ENCODE peak calls at places on chromosomes 6 and 20, in four cellular contexts. I, G, H and J are unnamed samples.

GRCh38 chr6:158213925-158214674 is 46.0 kb downstream of the GTF2H5 start:
- DNase-seq in H (peak), I (peak), G (peak), J (peak)

GRCh38 chr6:43496370-43497128 is 13.6 kb downstream of the LRRC73 start:
- DNase-seq in H (no peak), G (peak), I (peak), J (no peak)

GRCh38 chr20:49482621-49483017 is at the start of gene KCNB1:
- DNase-seq in H (no peak), I (peak), G (peak), J (no peak)

GRCh38 chr6:31744422-31744821 is 4.6 kb downstream of the MSH5 start:
- DNase-seq in H (no peak), I (no peak), G (no peak), J (no peak)

GRCh38 chr20:17843246-17844132 is 125.1 kb downstream of the SNX5 start:
- DNase-seq in I (peak), H (no peak), G (no peak), J (no peak)

GRCh38 chr6:39420300-39421265 is 98.1 kb upstream of the KCNK16 start:
- DNase-seq in I (peak), H (no peak), G (no peak), J (no peak)

GRCh38 chr6:2038096-2038495 is 207.3 kb downstream of the GMDS start:
- DNase-seq in I (peak), H (no peak), G (no peak), J (no peak)

GRCh38 chr6:148348778-148349177 is 6.1 kb downstream of the SASH1 start:
- DNase-seq in H (no peak), G (no peak), I (no peak), J (no peak)

GRCh38 chr6:137496909-137497721 is 2.9 kb upstream of the OLIG3 start:
- DNase-seq in H (no peak), I (no peak), G (no peak), J (no peak)

GRCh38 chr6:5190467-5190866 is 70.3 kb downstream of the LYRM4 start:
- DNase-seq in G (peak), H (no peak), I (peak), J (no peak)

GRCh38 chr6:16334671-16335070 is 96.3 kb downstream of the GMPR start:
- DNase-seq in H (no peak), I (peak), G (peak), J (no peak)

GRCh38 chr6:82786251-82786650 is 279.4 kb downstream of the UBE3D start:
- DNase-seq in G (no peak), H (peak), I (no peak), J (no peak)

GRCh38 chr20:31716818-31717477 is 5.7 kb downstream of the BCL2L1 start:
- DNase-seq in G (no peak), H (no peak), I (no peak), J (no peak)

GRCh38 chr20:1622450-1622849 is 2.6 kb upstream of the SIRPB1 start:
- DNase-seq in I (no peak), G (peak), H (no peak), J (no peak)

GRCh38 chr6:23874985-23875384 is 251.0 kb upstream of the NRSN1 start:
- DNase-seq in H (no peak), I (no peak), G (no peak), J (no peak)

GRCh38 chr6:134630468-134631180 is 312.7 kb upstream of the SGK1 start:
- DNase-seq in I (no peak), G (peak), H (no peak), J (no peak)

GRCh38 chr20:57698191-57698866 is 11.5 kb downstream of the PMEPA1 start:
- DNase-seq in H (no peak), G (peak), I (peak), J (no peak)

GRCh38 chr6:163261361-163261760 is 153.2 kb upstream of the QKI start:
- DNase-seq in G (no peak), H (no peak), I (no peak), J (no peak)

GRCh38 chr6:151680846-151681425 is 126.5 kb upstream of the ESR1 start:
- DNase-seq in H (no peak), G (no peak), I (no peak), J (no peak)

GRCh38 chr6:145490068-145490467 is 245.3 kb downstream of the EPM2A start:
- DNase-seq in G (no peak), H (no peak), I (no peak), J (no peak)

GRCh38 chr6:170043150-170043819 is 247.6 kb downstream of the DLL1 start:
- DNase-seq in I (no peak), G (no peak), H (no peak), J (no peak)

GRCh38 chr20:48155231-48155630 is 369.9 kb upstream of the SULF2 start:
- DNase-seq in G (no peak), I (no peak), H (peak), J (no peak)

GRCh38 chr6:57432162-57432561 is 114.7 kb downstream of the PRIM2 start:
- DNase-seq in H (no peak), G (no peak), I (peak), J (no peak)

GRCh38 chr6:74891358-74891811 is 314.5 kb downstream of the COL12A1 start:
- DNase-seq in G (no peak), H (no peak), I (no peak), J (no peak)

GRCh38 chr6:159807150-159807859 is 7.2 kb downstream of the PNLDC1 start:
- DNase-seq in I (peak), H (no peak), G (peak), J (no peak)

GRCh38 chr20:18813483-18813882 is at the start of gene SCP2D1:
- DNase-seq in H (no peak), I (no peak), G (no peak), J (no peak)

GRCh38 chr6:37507690-37508421 is 8.2 kb upstream of the CCDC167 start:
- DNase-seq in H (peak), I (no peak), G (no peak), J (peak)

GRCh38 chr20:36542019-36542488 is 735 bp downstream of the MYL9 start:
- DNase-seq in G (peak), H (no peak), I (peak), J (no peak)

GRCh38 chr20:7503501-7503900 is 436.8 kb downstream of the HAO1 start:
- DNase-seq in I (peak), G (no peak), H (no peak), J (no peak)

GRCh38 chr20:49795125-49795424 is 17.6 kb upstream of the SLC9A8 start:
- DNase-seq in G (no peak), H (no peak), I (no peak), J (no peak)

GRCh38 chr6:84576029-84576428 is 188.4 kb downstream of the TBX18 start:
- DNase-seq in H (no peak), I (no peak), G (no peak), J (no peak)

GRCh38 chr6:111468329-111469012 is 14.5 kb downstream of the REV3L start:
- DNase-seq in H (no peak), I (no peak), G (no peak), J (no peak)

GRCh38 chr6:43129434-43130194 is 41.5 kb upstream of the SRF start:
- DNase-seq in I (peak), H (no peak), G (peak), J (no peak)

GRCh38 chr20:48025061-48025515 is 239.8 kb upstream of the SULF2 start:
- DNase-seq in I (peak), G (peak), H (no peak), J (no peak)

GRCh38 chr6:3455490-3456394 is 1.1 kb downstream of the SLC22A23 start:
- DNase-seq in H (no peak), I (no peak), G (peak), J (no peak)

GRCh38 chr20:39778847-39779641 is 816.9 kb downstream of the DHX35 start:
- DNase-seq in I (no peak), H (no peak), G (no peak), J (no peak)